ENCODE peak calls at places on chromosomes 16 and 17, in six cellular contexts. A is activated CD4-positive, CD25-positive, alpha-beta regulatory T cell; M is stimulated activated CD4-positive, alpha-beta T cell treated with anti-CD3 and anti-CD28 coated beads, Interleukin-2, amount 100 ng/mL, for 24 hours; N is CD4-positive, alpha-beta memory T cell; C is putamen; F is SJCRH30. W is an unnamed sample.

GRCh38 chr16:3458852-3459361 is 15.4 kb downstream of the NAA60 start:
- DNase-seq in F (no peak), N (peak; percentile 24), M (no peak), A (no peak), C (no peak), W (no peak)

GRCh38 chr16:30131869-30132475 is 9.0 kb upstream of the MAPK3 start:
- DNase-seq in N (no peak), M (no peak), F (no peak), C (no peak), A (no peak), W (no peak)

GRCh38 chr17:45640141-45640850 is 143.8 kb upstream of the CRHR1 start:
- DNase-seq in C (peak; percentile 67), F (peak; percentile 74), A (no peak), N (peak; percentile 64), M (peak; percentile 80), W (peak; percentile 53)

GRCh38 chr16:56964243-56965148 is 2.7 kb downstream of the CETP start:
- DNase-seq in C (peak; percentile 58), M (peak; percentile 99), F (peak; percentile 65), A (peak; percentile 96), N (peak; percentile 92), W (peak; percentile 89)

GRCh38 chr17:5097101-5097834 is 14.4 kb downstream of the ZNF232 start:
- DNase-seq in C (no peak), F (no peak), M (no peak), A (peak; percentile 16), N (no peak), W (peak; percentile 70)

GRCh38 chr16:79165541-79165940 is 435.0 kb downstream of the MAF start:
- DNase-seq in C (no peak), N (no peak), A (no peak), M (no peak), F (no peak), W (no peak)

GRCh38 chr17:77494664-77495435 is 354.1 kb downstream of the SEC14L1 start:
- DNase-seq in N (peak; percentile 78), C (peak; percentile 60), A (peak; percentile 55), M (peak; percentile 82), F (peak; percentile 75), W (peak; percentile 65)

GRCh38 chr17:42294469-42295398 is 6.4 kb downstream of the STAT5A start:
- DNase-seq in M (no peak), F (no peak), C (no peak), N (no peak), A (no peak), W (no peak)

GRCh38 chr16:71214771-71215381 is 15.6 kb downstream of the HYDIN start:
- DNase-seq in C (no peak), N (no peak), A (no peak), F (no peak), M (no peak), W (no peak)

GRCh38 chr16:86883583-86884188 is 305.3 kb downstream of the FOXL1 start:
- DNase-seq in C (peak; percentile 2), M (no peak), F (no peak), A (no peak), N (no peak), W (no peak)

GRCh38 chr16:55735120-55735781 is 79.5 kb downstream of the SLC6A2 start:
- DNase-seq in N (no peak), A (no peak), F (no peak), M (no peak), C (no peak), W (no peak)

GRCh38 chr17:50686494-50687199 is 21.1 kb downstream of the ANKRD40 start:
- DNase-seq in A (no peak), M (no peak), F (peak; percentile 52), C (no peak), N (no peak), W (no peak)

GRCh38 chr17:28282596-28282995 is 36.4 kb upstream of the TMEM97 start:
- DNase-seq in C (no peak), F (peak; percentile 75), N (no peak), A (no peak), M (no peak), W (no peak)

GRCh38 chr16:81513204-81514040 is 68.8 kb downstream of the CMIP start:
- DNase-seq in M (no peak), F (no peak), C (no peak), A (no peak), N (no peak), W (no peak)

GRCh38 chr17:42399948-42400843 is 12.0 kb upstream of the STAT3 start:
- DNase-seq in N (no peak), F (no peak), C (no peak), A (no peak), M (no peak), W (no peak)

GRCh38 chr16:84718-85452 is 6.9 kb downstream of the MPG start:
- DNase-seq in M (peak; percentile 62), F (peak; percentile 93), A (no peak), C (no peak), N (no peak), W (peak; percentile 82)

W was measured in naive B cell.